ENCODE peak calls at places on chromosomes 2 and 18, in six cellular contexts. T is MM.1S, Q is SK-N-SH, P is HCT116, S is breast epithelium, A is T-helper 17 cell. J is an unnamed sample. For H3K9me3, the result is how much of the 10 kb centered on the place peaks cover.

GRCh38 chr2:178912416-178913056 is 105.3 kb upstream of the TTN start:
- DNase-seq in S (no peak), T (peak), P (no peak), A (no peak), Q (no peak), J (no peak)

GRCh38 chr18:36279001-36279400 is 18.5 kb upstream of the FHOD3 start:
- DNase-seq in A (no peak), S (no peak), T (no peak), P (no peak), Q (no peak), J (no peak)

GRCh38 chr2:204072443-204073324 is 136.1 kb downstream of the ICOS start:
- DNase-seq in P (peak), Q (peak), A (peak), S (no peak), T (peak), J (peak)

GRCh38 chr2:59684771-59685166 is 868.7 kb downstream of the BCL11A start:
- DNase-seq in A (no peak), T (no peak), P (no peak), S (no peak), Q (no peak), J (no peak)

GRCh38 chr2:75808039-75808438 is 97.3 kb upstream of the GCFC2 start:
- DNase-seq in T (no peak), A (no peak), S (no peak), Q (no peak), P (no peak), J (no peak)

GRCh38 chr2:216034065-216034464 is 20.7 kb upstream of the MREG start:
- DNase-seq in P (peak), Q (peak), T (peak), A (peak), S (peak), J (peak)

GRCh38 chr2:231926180-231926741 is at the start of gene NPPC:
- DNase-seq in P (no peak), S (peak), Q (peak), T (peak), A (no peak), J (peak)

GRCh38 chr2:39570130-39570555 is 95.6 kb upstream of the TMEM178A start:
- DNase-seq in S (no peak), A (no peak), T (no peak), P (no peak), Q (no peak), J (no peak)

GRCh38 chr18:22470511-22471181 is 52.9 kb upstream of the CTAGE1 start:
- DNase-seq in Q (no peak), P (no peak), S (no peak), T (no peak), A (no peak), J (peak)

GRCh38 chr2:58030789-58031188 is 15.8 kb upstream of the VRK2 start:
- DNase-seq in P (no peak), T (no peak), A (no peak), S (no peak), Q (no peak), J (no peak)

GRCh38 chr2:204920776-204921175 is 375.5 kb downstream of the PARD3B start:
- DNase-seq in Q (peak), T (no peak), S (no peak), A (no peak), P (no peak), J (no peak)

GRCh38 chr2:70570041-70570661 is 16.5 kb upstream of the TGFA start:
- DNase-seq in P (peak), Q (no peak), A (no peak), S (no peak), T (no peak), J (no peak)

GRCh38 chr2:158115202-158115783 is 13.6 kb downstream of the UPP2 start:
- DNase-seq in P (no peak), Q (no peak), S (no peak), A (no peak), T (no peak), J (no peak)

GRCh38 chr18:61643884-61644647 is 248.7 kb downstream of the RNF152 start:
- DNase-seq in S (no peak), T (no peak), A (no peak), Q (no peak), P (no peak), J (no peak)

GRCh38 chr2:233098615-233099014 is 38.5 kb downstream of the INPP5D start:
- DNase-seq in S (no peak), P (peak), T (no peak), Q (peak), A (no peak), J (peak)

GRCh38 chr2:172162225-172162733 is 59.6 kb upstream of the DLX2 start:
- DNase-seq in T (no peak), A (no peak), S (no peak), Q (no peak), P (no peak), J (no peak)

GRCh38 chr2:14903709-14904374 is 271.3 kb downstream of the LRATD1 start:
- DNase-seq in Q (peak), T (peak), A (peak), S (no peak), P (peak), J (no peak)

GRCh38 chr2:178279142-178279541 is 84.8 kb downstream of the OSBPL6 start:
- DNase-seq in A (no peak), P (no peak), Q (no peak), S (no peak), T (no peak), J (no peak)

GRCh38 chr2:238570391-238570790 is 143.7 kb downstream of the ASB1 start:
- DNase-seq in A (no peak), P (no peak), T (no peak), Q (no peak), S (no peak), J (no peak)

GRCh38 chr2:8833863-8834262 is 3.5 kb downstream of the KIDINS220 start:
- DNase-seq in S (no peak), Q (no peak), T (no peak), A (no peak), P (no peak), J (no peak)

GRCh38 chr2:225041871-225042799 is at the start of gene DOCK10:
- DNase-seq in A (peak), Q (peak), P (no peak), T (peak), S (no peak), J (peak)

GRCh38 chr2:36478332-36478738 is 119.6 kb downstream of the FEZ2 start:
- DNase-seq in S (no peak), A (no peak), T (no peak), Q (peak), P (peak), J (peak)

GRCh38 chr2:96832751-96833507 is 10.9 kb downstream of the ANKRD23 start:
- DNase-seq in A (no peak), S (peak), Q (no peak), T (no peak), P (no peak), J (peak)

GRCh38 chr18:9178557-9178956 is 42.0 kb downstream of the ANKRD12 start:
- DNase-seq in A (no peak), Q (no peak), P (no peak), T (no peak), S (no peak), J (no peak)

GRCh38 chr2:171319164-171319810 is 114.5 kb downstream of the METTL8 start:
- DNase-seq in S (no peak), A (peak), T (no peak), Q (no peak), P (no peak), J (no peak)

GRCh38 chr18:24014986-24015896 is 687 bp downstream of the TTC39C start:
- DNase-seq in P (no peak), S (peak), A (peak), T (peak), Q (peak), J (peak)

GRCh38 chr18:63823516-63824219 is 48.5 kb downstream of the SERPINB7 start:
- DNase-seq in T (no peak), S (no peak), Q (peak), P (peak), A (no peak), J (peak)

GRCh38 chr2:20012032-20012281 is 511 bp downstream of the MATN3 start:
- DNase-seq in T (no peak), S (no peak), A (no peak), P (no peak), Q (peak), J (no peak)

GRCh38 chr2:121969155-121969554 is 213.7 kb downstream of the TSN start:
- DNase-seq in P (no peak), S (no peak), T (no peak), A (no peak), Q (no peak), J (no peak)

GRCh38 chr2:215652432-215652831 is 216.6 kb upstream of the FN1 start:
- DNase-seq in P (no peak), A (no peak), Q (no peak), S (no peak), T (no peak), J (no peak)

GRCh38 chr2:196516541-196516940 is 123.0 kb upstream of the CCDC150 start:
- DNase-seq in P (no peak), Q (peak), A (no peak), T (no peak), S (no peak), J (no peak)

GRCh38 chr2:12169721-12170120 is 423.3 kb downstream of the LPIN1 start:
- DNase-seq in T (no peak), P (no peak), Q (no peak), S (no peak), A (no peak), J (peak)

GRCh38 chr2:148273158-148273691 is 252.3 kb downstream of the MBD5 start:
- DNase-seq in A (no peak), S (no peak), Q (no peak), P (no peak), T (no peak), J (no peak)

GRCh38 chr2:148282201-148282600 is 261.3 kb downstream of the MBD5 start:
- DNase-seq in A (no peak), P (no peak), S (no peak), Q (no peak), T (no peak), J (no peak)

DNA sequence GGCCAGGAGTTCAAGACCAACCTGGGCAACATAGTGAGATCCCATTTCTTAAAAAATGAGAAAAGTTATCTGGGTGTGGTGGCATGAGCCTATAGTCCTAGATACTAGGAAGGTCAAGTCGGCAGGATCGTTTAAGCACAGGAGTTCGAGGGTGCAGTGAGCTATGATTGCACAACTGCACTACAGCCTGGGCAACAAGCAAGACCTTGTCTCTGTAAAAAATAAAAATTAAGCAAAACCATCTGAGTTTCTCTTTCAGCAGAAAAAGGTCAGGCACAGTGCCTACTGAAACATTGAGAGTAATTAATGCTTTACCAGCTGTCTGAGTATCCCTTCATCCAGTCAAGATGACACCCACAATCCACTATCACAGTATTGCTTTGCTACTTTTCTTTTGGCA is 258.3 kb downstream of the MBD5 start:
- DNase-seq in S (no peak), A (no peak), Q (no peak), T (no peak), P (no peak), J (no peak)
- H3K9me3 ChIP-seq in S (under half), A (under half), Q (under half), T (under half), P (under half), J (under half)

GRCh38 chr18:44409071-44409470 is 271.6 kb upstream of the SETBP1 start:
- DNase-seq in P (no peak), S (no peak), A (no peak), Q (no peak), T (no peak), J (no peak)
- H3K9me3 ChIP-seq in P (under half), S (under half), A (under half), Q (under half), T (under half), J (under half)

GRCh38 chr2:16250056-16250425 is 309.7 kb downstream of the MYCN start:
- DNase-seq in Q (no peak), P (no peak), A (no peak), T (no peak), S (no peak), J (no peak)
- H3K9me3 ChIP-seq in Q (under half), P (under half), A (under half), T (under half), S (under half), J (under half)

DNA sequence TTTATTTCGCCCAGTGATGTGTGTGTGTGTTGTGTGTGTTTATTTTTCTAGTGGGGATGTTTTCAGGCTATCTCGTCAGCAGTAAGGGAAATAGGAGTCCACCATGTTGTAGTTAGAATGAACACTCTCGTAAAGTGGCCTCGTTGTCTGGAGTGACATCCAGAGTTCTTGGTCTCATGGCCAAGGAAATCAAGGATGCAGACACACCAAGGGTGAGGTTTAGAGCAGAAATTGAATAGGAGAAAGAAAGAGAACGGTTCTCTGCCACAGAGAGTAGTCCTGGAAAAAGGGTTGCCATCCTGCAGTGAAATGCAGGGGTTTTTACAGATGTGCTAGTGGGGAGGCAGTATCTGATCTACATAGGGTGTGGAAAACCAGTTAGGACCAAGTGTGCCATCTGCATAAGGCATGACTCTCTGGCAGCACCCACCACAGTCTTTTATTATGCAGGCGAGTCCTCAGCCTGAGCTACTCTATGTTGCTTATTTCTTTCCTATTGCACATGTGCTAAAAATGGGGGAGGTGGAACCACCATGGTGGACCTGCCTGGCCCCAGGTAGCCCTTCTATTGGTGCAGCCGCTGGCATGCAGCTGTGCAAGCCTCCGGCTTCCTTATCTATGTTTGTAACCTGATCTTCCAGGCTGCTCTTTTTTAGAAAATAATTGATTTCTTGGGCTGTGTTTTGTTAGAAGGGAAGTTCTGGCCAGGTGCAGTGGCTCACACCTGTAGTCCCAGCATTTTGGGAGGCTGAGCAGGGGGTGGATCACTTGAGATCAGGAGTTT is 23.2 kb downstream of the RALB start:
- DNase-seq in P (no peak), Q (no peak), T (no peak), A (no peak), S (no peak), J (peak)
- H3K9me3 ChIP-seq in P (under half), Q (under half), T (under half), A (under half), S (under half), J (under half)

J was measured in body of pancreas.